ENCODE peak calls at places on chromosomes 5 and 9, in six cellular contexts. A is stimulated activated CD8-positive, alpha-beta memory T cell treated with anti-CD3 and anti-CD28 coated beads, Interleukin-15, amount 100 ng/mL, for 4 hours; Z is iris pigment epithelial cell; I is hepatic stellate cell; X is GM23248; U is GM10248. E is an unnamed sample.

GRCh38 chr5:55538621-55539020 is 3.9 kb upstream of the PLPP1 start:
- DNase-seq in A (no peak), Z (peak), I (no peak), X (peak), U (peak), E (no peak)

GRCh38 chr9:8365029-8365428 is 565.5 kb upstream of the DMAC1 start:
- DNase-seq in A (no peak), Z (peak), I (peak), X (no peak), U (no peak), E (no peak)

GRCh38 chr9:92404437-92404836 is at the start of gene OGN:
- DNase-seq in A (no peak), Z (peak), I (no peak), X (peak), U (no peak), E (no peak)

GRCh38 chr5:133714161-133714915 is 102.0 kb upstream of the FSTL4 start:
- DNase-seq in A (no peak), Z (no peak), I (no peak), X (peak), U (no peak), E (no peak)

GRCh38 chr9:75866273-75866871 is 24.1 kb upstream of the PCSK5 start:
- DNase-seq in A (no peak), Z (peak), I (peak), X (peak), U (peak), E (no peak)

GRCh38 chr5:13251623-13252367 is 692.7 kb downstream of the DNAH5 start:
- DNase-seq in A (no peak), Z (peak), I (no peak), X (peak), U (no peak), E (no peak)

GRCh38 chr9:89234636-89235035 is 56.0 kb upstream of the SHC3 start:
- DNase-seq in A (no peak), Z (peak), I (no peak), X (no peak), U (peak), E (no peak)

GRCh38 chr9:28234133-28234898 is 661.0 kb upstream of the C9orf72 start:
- DNase-seq in A (no peak), Z (no peak), I (no peak), X (no peak), U (no peak), E (no peak)

GRCh38 chr9:114690308-114690707 is 8.3 kb upstream of the TEX48 start:
- DNase-seq in A (no peak), Z (no peak), I (no peak), X (no peak), U (no peak), E (no peak)

GRCh38 chr9:3992924-3993323 is 306.9 kb downstream of the GLIS3 start:
- DNase-seq in A (no peak), Z (peak), I (no peak), X (peak), U (no peak), E (peak)

GRCh38 chr5:17257705-17258273 is 40.4 kb downstream of the BASP1 start:
- DNase-seq in A (no peak), Z (peak), I (no peak), X (no peak), U (peak), E (no peak)

GRCh38 chr5:128693779-128694178 is 155.7 kb upstream of the FBN2 start:
- DNase-seq in A (no peak), Z (peak), I (no peak), X (peak), U (no peak), E (no peak)

GRCh38 chr5:78647411-78647818 is 1.2 kb downstream of the LHFPL2 start:
- DNase-seq in A (no peak), Z (peak), I (no peak), X (peak), U (peak), E (no peak)

GRCh38 chr9:123318961-123319421 is 37.0 kb upstream of the CRB2 start:
- DNase-seq in A (no peak), Z (no peak), I (no peak), X (no peak), U (no peak), E (no peak)

GRCh38 chr5:41770799-41771198 is 99.4 kb downstream of the OXCT1 start:
- DNase-seq in A (no peak), Z (no peak), I (no peak), X (no peak), U (peak), E (no peak)

GRCh38 chr5:102860035-102860434 is 104.9 kb downstream of the PAM start:
- DNase-seq in A (no peak), Z (no peak), I (no peak), X (no peak), U (no peak), E (no peak)

GRCh38 chr9:38641985-38642864 is 21.8 kb upstream of the ANKRD18A start:
- DNase-seq in A (no peak), Z (peak), I (peak), X (peak), U (peak), E (no peak)

GRCh38 chr9:112971415-112971814 is 40.6 kb downstream of the ZNF883 start:
- DNase-seq in A (no peak), Z (peak), I (no peak), X (peak), U (no peak), E (no peak)

GRCh38 chr5:149271195-149271716 is 403 bp upstream of the AFAP1L1 start:
- DNase-seq in A (no peak), Z (no peak), I (peak), X (peak), U (no peak), E (no peak)

GRCh38 chr9:8600914-8601680 is 801.5 kb upstream of the DMAC1 start:
- DNase-seq in A (no peak), Z (no peak), I (no peak), X (no peak), U (no peak), E (no peak)

GRCh38 chr9:131657890-131658752 is 81.8 kb downstream of the RAPGEF1 start:
- DNase-seq in A (no peak), Z (peak), I (peak), X (peak), U (no peak), E (peak)

GRCh38 chr5:72185717-72186388 is 78.6 kb downstream of the MAP1B start:
- DNase-seq in A (no peak), Z (no peak), I (no peak), X (peak), U (no peak), E (no peak)

GRCh38 chr5:33032161-33033085 is 321.3 kb downstream of the NPR3 start:
- DNase-seq in A (no peak), Z (peak), I (peak), X (peak), U (no peak), E (peak)

E was measured in AG09309.